ENCODE peak calls at places on chromosomes 13 and 19, in ten cellular contexts. One of them, this sample, is unnamed. For H3K9me3, the result is how much of the 10 kb centered on the place peaks cover.

GRCh38 chr13:110327036-110327790 is 20.1 kb downstream of the COL4A2 start:
- DNase-seq in CD8-positive, alpha-beta T cell: no peak
- DNase-seq in ascending aorta: peak
- DNase-seq in fibroblast of lung: peak
- DNase-seq in spleen: no peak
- DNase-seq in A549: no peak
- DNase-seq in WERI-Rb-1: no peak
- DNase-seq in H9: peak
- DNase-seq in tibial artery: no peak
- DNase-seq in uterus: no peak
- DNase-seq in this sample: no peak

GRCh38 chr19:17095141-17095919 is 19.8 kb downstream of the MYO9B start:
- DNase-seq in CD8-positive, alpha-beta T cell: no peak
- DNase-seq in ascending aorta: peak
- DNase-seq in fibroblast of lung: peak
- DNase-seq in spleen: no peak
- DNase-seq in A549: no peak
- DNase-seq in WERI-Rb-1: no peak
- DNase-seq in H9: no peak
- DNase-seq in tibial artery: peak
- DNase-seq in uterus: peak
- DNase-seq in this sample: no peak

GRCh38 chr13:35818577-35819165 is 312.5 kb downstream of the DCLK1 start:
- DNase-seq in CD8-positive, alpha-beta T cell: no peak
- DNase-seq in ascending aorta: no peak
- DNase-seq in fibroblast of lung: peak
- DNase-seq in spleen: no peak
- DNase-seq in A549: no peak
- DNase-seq in WERI-Rb-1: no peak
- DNase-seq in H9: no peak
- DNase-seq in tibial artery: no peak
- DNase-seq in uterus: no peak
- DNase-seq in this sample: no peak

GRCh38 chr19:1768248-1768647 is 14.9 kb downstream of the ONECUT3 start:
- DNase-seq in CD8-positive, alpha-beta T cell: no peak
- DNase-seq in ascending aorta: no peak
- DNase-seq in fibroblast of lung: no peak
- DNase-seq in spleen: no peak
- DNase-seq in A549: no peak
- DNase-seq in WERI-Rb-1: peak
- DNase-seq in H9: peak
- DNase-seq in tibial artery: no peak
- DNase-seq in uterus: no peak
- DNase-seq in this sample: no peak

GRCh38 chr19:2294377-2295335 is 12.7 kb upstream of the PEAK3 start:
- DNase-seq in CD8-positive, alpha-beta T cell: no peak
- DNase-seq in ascending aorta: no peak
- DNase-seq in fibroblast of lung: peak
- DNase-seq in spleen: peak
- DNase-seq in A549: no peak
- DNase-seq in WERI-Rb-1: peak
- DNase-seq in H9: no peak
- DNase-seq in tibial artery: no peak
- DNase-seq in uterus: peak
- DNase-seq in this sample: no peak

GRCh38 chr19:484494-484893 is 11.8 kb upstream of the MADCAM1 start:
- DNase-seq in CD8-positive, alpha-beta T cell: no peak
- DNase-seq in ascending aorta: no peak
- DNase-seq in fibroblast of lung: no peak
- DNase-seq in spleen: no peak
- DNase-seq in A549: no peak
- DNase-seq in WERI-Rb-1: no peak
- DNase-seq in H9: no peak
- DNase-seq in tibial artery: no peak
- DNase-seq in uterus: no peak
- DNase-seq in this sample: no peak

GRCh38 chr19:9847087-9847671 is 12.1 kb downstream of the PIN1 start:
- DNase-seq in CD8-positive, alpha-beta T cell: peak
- DNase-seq in ascending aorta: peak
- DNase-seq in fibroblast of lung: peak
- DNase-seq in spleen: no peak
- DNase-seq in A549: peak
- DNase-seq in WERI-Rb-1: peak
- DNase-seq in H9: peak
- DNase-seq in tibial artery: peak
- DNase-seq in uterus: peak
- DNase-seq in this sample: no peak

GRCh38 chr19:7888145-7888825 is at the start of gene LRRC8E:
- DNase-seq in CD8-positive, alpha-beta T cell: peak
- DNase-seq in ascending aorta: no peak
- DNase-seq in fibroblast of lung: peak
- DNase-seq in spleen: no peak
- DNase-seq in A549: peak
- DNase-seq in WERI-Rb-1: no peak
- DNase-seq in H9: peak
- DNase-seq in tibial artery: no peak
- DNase-seq in uterus: no peak
- DNase-seq in this sample: no peak

GRCh38 chr19:12015015-12015752 is 20.3 kb downstream of the ZNF433 start:
- DNase-seq in CD8-positive, alpha-beta T cell: no peak
- DNase-seq in ascending aorta: no peak
- DNase-seq in fibroblast of lung: peak
- DNase-seq in spleen: no peak
- DNase-seq in A549: no peak
- DNase-seq in WERI-Rb-1: no peak
- DNase-seq in H9: no peak
- DNase-seq in tibial artery: no peak
- DNase-seq in uterus: no peak
- DNase-seq in this sample: no peak

DNA sequence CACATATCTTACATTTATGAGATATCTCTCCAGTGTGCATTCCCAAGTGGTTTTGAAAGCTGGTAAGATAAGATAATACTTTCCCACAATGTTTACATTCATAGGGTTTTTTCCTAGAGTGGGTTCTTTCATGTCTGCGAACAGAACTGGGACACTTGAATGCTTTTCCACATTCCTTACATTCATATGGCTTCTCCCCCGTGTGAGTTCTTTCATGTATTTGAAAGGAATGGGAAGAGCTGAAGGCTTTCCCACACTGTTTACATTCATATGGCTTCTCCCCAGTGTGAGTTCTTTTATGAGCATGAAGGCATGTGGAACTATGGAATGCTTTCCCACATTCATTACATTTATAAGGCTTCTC is 19.7 kb downstream of the ZNF433 start:
- DNase-seq in CD8-positive, alpha-beta T cell: no peak
- DNase-seq in ascending aorta: no peak
- DNase-seq in fibroblast of lung: peak
- DNase-seq in spleen: no peak
- DNase-seq in A549: no peak
- DNase-seq in WERI-Rb-1: no peak
- DNase-seq in H9: no peak
- DNase-seq in tibial artery: no peak
- DNase-seq in uterus: no peak
- DNase-seq in this sample: no peak
- H3K9me3 ChIP-seq in CD8-positive, alpha-beta T cell: under half
- H3K9me3 ChIP-seq in ascending aorta: half or more
- H3K9me3 ChIP-seq in fibroblast of lung: under half
- H3K9me3 ChIP-seq in spleen: half or more
- H3K9me3 ChIP-seq in A549: under half
- H3K9me3 ChIP-seq in WERI-Rb-1: under half
- H3K9me3 ChIP-seq in H9: half or more
- H3K9me3 ChIP-seq in tibial artery: under half
- H3K9me3 ChIP-seq in uterus: half or more
- H3K9me3 ChIP-seq in this sample: under half

GRCh38 chr19:52949422-52949821 is 13.3 kb downstream of the ZNF816 start:
- DNase-seq in CD8-positive, alpha-beta T cell: no peak
- DNase-seq in ascending aorta: no peak
- DNase-seq in fibroblast of lung: no peak
- DNase-seq in spleen: no peak
- DNase-seq in A549: no peak
- DNase-seq in WERI-Rb-1: no peak
- DNase-seq in H9: no peak
- DNase-seq in tibial artery: no peak
- DNase-seq in uterus: no peak
- DNase-seq in this sample: no peak

GRCh38 chr19:52945652-52946321 is 16.9 kb downstream of the ZNF816 start:
- DNase-seq in CD8-positive, alpha-beta T cell: no peak
- DNase-seq in ascending aorta: no peak
- DNase-seq in fibroblast of lung: no peak
- DNase-seq in spleen: no peak
- DNase-seq in A549: no peak
- DNase-seq in WERI-Rb-1: no peak
- DNase-seq in H9: peak
- DNase-seq in tibial artery: no peak
- DNase-seq in uterus: no peak
- DNase-seq in this sample: no peak

GRCh38 chr19:52946322-52947310 is 16.1 kb downstream of the ZNF816 start:
- DNase-seq in CD8-positive, alpha-beta T cell: no peak
- DNase-seq in ascending aorta: no peak
- DNase-seq in fibroblast of lung: peak
- DNase-seq in spleen: no peak
- DNase-seq in A549: no peak
- DNase-seq in WERI-Rb-1: peak
- DNase-seq in H9: peak
- DNase-seq in tibial artery: no peak
- DNase-seq in uterus: peak
- DNase-seq in this sample: no peak

GRCh38 chr19:52943884-52944643 is 18.6 kb downstream of the ZNF816 start:
- DNase-seq in CD8-positive, alpha-beta T cell: no peak
- DNase-seq in ascending aorta: no peak
- DNase-seq in fibroblast of lung: no peak
- DNase-seq in spleen: no peak
- DNase-seq in A549: no peak
- DNase-seq in WERI-Rb-1: peak
- DNase-seq in H9: no peak
- DNase-seq in tibial artery: no peak
- DNase-seq in uterus: no peak
- DNase-seq in this sample: no peak

GRCh38 chr19:52948025-52948770 is 14.5 kb downstream of the ZNF816 start:
- DNase-seq in CD8-positive, alpha-beta T cell: no peak
- DNase-seq in ascending aorta: no peak
- DNase-seq in fibroblast of lung: no peak
- DNase-seq in spleen: no peak
- DNase-seq in A549: no peak
- DNase-seq in WERI-Rb-1: no peak
- DNase-seq in H9: no peak
- DNase-seq in tibial artery: no peak
- DNase-seq in uterus: no peak
- DNase-seq in this sample: no peak
- H3K9me3 ChIP-seq in CD8-positive, alpha-beta T cell: half or more
- H3K9me3 ChIP-seq in ascending aorta: half or more
- H3K9me3 ChIP-seq in fibroblast of lung: under half
- H3K9me3 ChIP-seq in spleen: half or more
- H3K9me3 ChIP-seq in A549: half or more
- H3K9me3 ChIP-seq in WERI-Rb-1: half or more
- H3K9me3 ChIP-seq in H9: under half
- H3K9me3 ChIP-seq in tibial artery: under half
- H3K9me3 ChIP-seq in uterus: under half
- H3K9me3 ChIP-seq in this sample: under half

DNA sequence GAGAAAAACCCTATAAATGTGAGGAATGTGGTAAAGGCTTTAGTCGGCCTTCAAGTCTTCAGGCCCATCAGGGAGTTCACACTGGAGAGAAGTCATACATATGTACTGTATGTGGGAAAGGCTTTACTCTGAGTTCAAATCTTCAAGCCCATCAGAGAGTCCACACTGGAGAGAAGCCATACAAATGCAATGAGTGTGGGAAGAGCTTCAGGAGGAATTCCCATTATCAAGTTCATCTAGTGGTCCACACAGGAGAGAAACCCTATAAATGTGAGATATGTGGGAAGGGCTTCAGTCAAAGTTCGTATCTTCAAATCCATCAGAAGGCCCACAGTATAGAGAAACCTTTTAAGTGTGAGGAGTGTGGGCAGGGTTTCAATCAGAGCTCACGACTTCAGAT is 11.7 kb downstream of the ZNF226 start:
- DNase-seq in CD8-positive, alpha-beta T cell: no peak
- DNase-seq in ascending aorta: no peak
- DNase-seq in fibroblast of lung: peak
- DNase-seq in spleen: no peak
- DNase-seq in A549: no peak
- DNase-seq in WERI-Rb-1: no peak
- DNase-seq in H9: no peak
- DNase-seq in tibial artery: no peak
- DNase-seq in uterus: no peak
- DNase-seq in this sample: no peak
- H3K9me3 ChIP-seq in CD8-positive, alpha-beta T cell: half or more
- H3K9me3 ChIP-seq in ascending aorta: half or more
- H3K9me3 ChIP-seq in fibroblast of lung: under half
- H3K9me3 ChIP-seq in spleen: half or more
- H3K9me3 ChIP-seq in A549: half or more
- H3K9me3 ChIP-seq in WERI-Rb-1: under half
- H3K9me3 ChIP-seq in H9: under half
- H3K9me3 ChIP-seq in tibial artery: under half
- H3K9me3 ChIP-seq in uterus: half or more
- H3K9me3 ChIP-seq in this sample: half or more

GRCh38 chr19:35378356-35378755 is 7.5 kb downstream of the GPR42 start:
- DNase-seq in CD8-positive, alpha-beta T cell: no peak
- DNase-seq in ascending aorta: no peak
- DNase-seq in fibroblast of lung: no peak
- DNase-seq in spleen: no peak
- DNase-seq in A549: no peak
- DNase-seq in WERI-Rb-1: no peak
- DNase-seq in H9: no peak
- DNase-seq in tibial artery: no peak
- DNase-seq in uterus: no peak
- DNase-seq in this sample: no peak

GRCh38 chr19:35379992-35380391 is 9.1 kb downstream of the GPR42 start:
- DNase-seq in CD8-positive, alpha-beta T cell: no peak
- DNase-seq in ascending aorta: no peak
- DNase-seq in fibroblast of lung: no peak
- DNase-seq in spleen: no peak
- DNase-seq in A549: no peak
- DNase-seq in WERI-Rb-1: no peak
- DNase-seq in H9: no peak
- DNase-seq in tibial artery: no peak
- DNase-seq in uterus: no peak
- DNase-seq in this sample: no peak

GRCh38 chr19:35373492-35373891 is 2.6 kb downstream of the GPR42 start:
- DNase-seq in CD8-positive, alpha-beta T cell: no peak
- DNase-seq in ascending aorta: no peak
- DNase-seq in fibroblast of lung: no peak
- DNase-seq in spleen: no peak
- DNase-seq in A549: no peak
- DNase-seq in WERI-Rb-1: no peak
- DNase-seq in H9: no peak
- DNase-seq in tibial artery: no peak
- DNase-seq in uterus: no peak
- DNase-seq in this sample: no peak

GRCh38 chr19:35377656-35378055 is 6.8 kb downstream of the GPR42 start:
- DNase-seq in CD8-positive, alpha-beta T cell: no peak
- DNase-seq in ascending aorta: no peak
- DNase-seq in fibroblast of lung: no peak
- DNase-seq in spleen: no peak
- DNase-seq in A549: no peak
- DNase-seq in WERI-Rb-1: no peak
- DNase-seq in H9: no peak
- DNase-seq in tibial artery: no peak
- DNase-seq in uterus: no peak
- DNase-seq in this sample: no peak

DNA sequence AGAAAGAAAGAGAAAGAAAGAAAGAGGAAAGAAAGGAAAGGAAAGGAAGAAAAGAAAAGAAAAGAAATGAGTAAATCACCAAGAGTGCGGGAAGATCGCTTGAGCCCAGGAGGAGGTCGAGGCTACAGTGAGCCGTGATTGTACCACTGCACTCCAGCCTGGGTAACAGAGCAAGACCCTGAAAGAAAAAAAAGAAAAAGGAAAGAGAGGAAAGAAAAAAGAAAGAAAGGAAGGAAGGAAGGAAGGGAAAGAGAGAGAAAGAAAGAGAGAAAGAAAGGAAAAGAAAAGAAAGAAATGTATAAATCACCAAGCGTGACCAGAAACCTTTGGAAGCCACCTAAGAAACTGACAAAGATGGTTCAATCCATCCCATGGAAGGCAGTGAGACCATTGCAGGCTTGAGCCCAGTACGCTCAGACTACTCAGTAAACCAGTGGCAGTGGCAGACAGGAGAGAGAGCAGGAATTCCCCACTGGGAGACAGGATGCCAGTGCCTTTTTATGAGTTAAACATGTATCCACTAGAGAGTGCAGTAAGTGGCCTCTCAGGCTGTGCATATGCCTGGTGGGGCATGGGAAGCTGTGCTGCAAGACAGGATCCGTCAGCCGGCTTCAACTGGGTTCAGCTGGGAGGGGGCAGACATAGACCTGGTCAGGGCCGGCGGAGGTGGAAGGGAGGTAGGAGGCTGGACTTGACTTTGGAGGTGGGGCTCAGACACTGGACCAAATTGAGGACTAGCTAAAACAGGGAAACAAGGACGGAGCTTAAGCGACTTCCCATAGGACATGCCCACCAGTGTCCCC is 4.8 kb downstream of the GPR42 start:
- DNase-seq in CD8-positive, alpha-beta T cell: no peak
- DNase-seq in ascending aorta: no peak
- DNase-seq in fibroblast of lung: no peak
- DNase-seq in spleen: no peak
- DNase-seq in A549: no peak
- DNase-seq in WERI-Rb-1: no peak
- DNase-seq in H9: no peak
- DNase-seq in tibial artery: no peak
- DNase-seq in uterus: no peak
- DNase-seq in this sample: no peak
- H3K9me3 ChIP-seq in CD8-positive, alpha-beta T cell: under half
- H3K9me3 ChIP-seq in ascending aorta: under half
- H3K9me3 ChIP-seq in fibroblast of lung: under half
- H3K9me3 ChIP-seq in spleen: under half
- H3K9me3 ChIP-seq in A549: under half
- H3K9me3 ChIP-seq in WERI-Rb-1: under half
- H3K9me3 ChIP-seq in H9: under half
- H3K9me3 ChIP-seq in tibial artery: under half
- H3K9me3 ChIP-seq in uterus: under half
- H3K9me3 ChIP-seq in this sample: under half

This sample was measured in T-helper 17 cell.